ENCODE peak calls at places on chromosomes 4 and X, in seven cellular contexts. X is pancreas, S is tibial nerve, N is cardiac muscle cell, E is neural progenitor cell, K is HCT116, W is breast epithelium. I is an unnamed sample. For H3K4me1, the result is how much of the 10 kb centered on the place peaks cover.

GRCh38 chr4:80225628-80226027 is 28.3 kb downstream of the PRDM8 start:
- DNase-seq in X (no peak), S (no peak), N (no peak), E (no peak), K (no peak), W (no peak), I (no peak)

GRCh38 chr4:151659631-151660030 is 101.2 kb downstream of the GATB start:
- DNase-seq in X (no peak), S (peak), N (no peak), E (no peak), K (no peak), W (no peak), I (no peak)

GRCh38 chrX:22800360-22800759 is 199.4 kb upstream of the DDX53 start:
- DNase-seq in X (no peak), S (peak), N (peak), E (no peak), K (no peak), W (no peak), I (peak)

GRCh38 chrX:53440631-53441517 is 6.7 kb upstream of the HSD17B10 start:
- DNase-seq in X (peak), S (peak), N (peak), E (peak), K (no peak), W (peak), I (peak)

GRCh38 chr4:41579043-41579442 is 41.1 kb downstream of the LIMCH1 start:
- DNase-seq in X (no peak), S (no peak), N (no peak), E (no peak), K (no peak), W (no peak), I (no peak)

GRCh38 chrX:53018627-53019026 is 30.0 kb upstream of the GPR173 start:
- DNase-seq in X (no peak), S (no peak), N (no peak), E (peak), K (no peak), W (no peak), I (no peak)

GRCh38 chr4:476501-476900 is 22.5 kb downstream of the ZNF721 start:
- DNase-seq in X (no peak), S (no peak), N (peak), E (no peak), K (no peak), W (no peak), I (no peak)

GRCh38 chrX:107691024-107691448 is 62.7 kb downstream of the PRPS1 start:
- DNase-seq in X (no peak), S (no peak), N (no peak), E (no peak), K (no peak), W (peak), I (no peak)

GRCh38 chr4:113958766-113959540 is 20.5 kb downstream of the ARSJ start:
- DNase-seq in X (no peak), S (no peak), N (peak), E (no peak), K (peak), W (no peak), I (peak)
- H3K4me1 ChIP-seq in X (under half), S (under half), N (under half), E (under half), K (under half), W (under half), I (under half)

DNA sequence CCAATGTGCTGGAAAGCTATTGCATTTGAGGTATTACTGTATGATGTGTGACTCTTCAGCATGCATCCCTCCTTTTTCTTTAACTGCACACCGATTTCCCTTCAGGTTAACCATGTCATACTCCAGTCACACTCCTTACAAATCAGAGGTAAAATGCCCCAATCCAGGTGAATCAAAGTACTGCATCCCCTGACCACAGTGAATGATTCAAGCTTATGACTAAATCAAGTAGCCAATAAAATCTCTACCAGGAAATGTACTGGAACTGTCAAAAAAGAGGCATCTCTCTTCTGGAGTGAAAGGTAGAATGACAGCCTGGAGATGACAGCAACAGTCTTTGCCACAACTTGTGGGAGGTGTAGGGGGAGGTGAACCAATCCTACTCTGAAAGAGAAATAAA is 10.4 kb downstream of the ADAMTS3 start:
- DNase-seq in X (no peak), S (no peak), N (no peak), E (no peak), K (no peak), W (no peak), I (no peak)
- H3K4me1 ChIP-seq in X (under half), S (under half), N (under half), E (under half), K (under half), W (under half), I (under half)

DNA sequence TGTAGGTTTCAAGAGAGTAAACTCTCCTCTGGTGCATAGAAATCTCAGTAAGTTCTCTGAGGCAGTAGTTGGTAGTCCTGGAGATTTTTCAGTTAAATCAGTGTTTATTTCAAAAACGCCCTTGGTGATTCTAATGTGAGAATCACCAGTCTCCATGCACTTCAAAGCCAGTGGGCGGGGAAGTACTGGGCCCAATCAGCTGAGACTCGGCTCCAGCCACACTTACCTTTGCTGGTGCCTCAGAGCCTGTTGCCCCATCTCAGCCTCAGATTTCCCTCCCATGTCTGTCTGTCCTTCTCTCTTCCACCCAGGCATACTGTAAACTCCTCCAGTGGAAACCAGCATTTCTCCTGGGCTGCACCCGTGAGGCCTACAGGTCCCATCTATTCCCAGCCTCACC is 7.4 kb upstream of the MGST2 start:
- DNase-seq in X (no peak), S (no peak), N (no peak), E (peak), K (no peak), W (no peak), I (no peak)
- H3K4me1 ChIP-seq in X (under half), S (under half), N (under half), E (under half), K (under half), W (under half), I (under half)

GRCh38 chr4:85928775-85929585 is 430.9 kb downstream of the MAPK10 start:
- DNase-seq in X (peak), S (no peak), N (peak), E (peak), K (no peak), W (no peak), I (peak)
- H3K4me1 ChIP-seq in X (under half), S (under half), N (under half), E (half or more), K (under half), W (under half), I (under half)

GRCh38 chr4:75727073-75727472 is 2.7 kb downstream of the USO1 start:
- DNase-seq in X (no peak), S (no peak), N (no peak), E (no peak), K (no peak), W (no peak), I (no peak)

GRCh38 chr4:75726577-75726976 is 2.2 kb downstream of the USO1 start:
- DNase-seq in X (no peak), S (no peak), N (no peak), E (no peak), K (no peak), W (no peak), I (no peak)

GRCh38 chr4:75733369-75733768 is 9.0 kb downstream of the USO1 start:
- DNase-seq in X (no peak), S (no peak), N (no peak), E (no peak), K (no peak), W (no peak), I (no peak)

GRCh38 chr4:75724867-75725724 is 719 bp downstream of the USO1 start:
- DNase-seq in X (peak), S (peak), N (peak), E (peak), K (peak), W (peak), I (peak)

GRCh38 chr4:75729836-75730235 is 5.5 kb downstream of the USO1 start:
- DNase-seq in X (no peak), S (no peak), N (no peak), E (no peak), K (no peak), W (no peak), I (no peak)
- H3K4me1 ChIP-seq in X (under half), S (under half), N (under half), E (under half), K (under half), W (under half), I (under half)

DNA sequence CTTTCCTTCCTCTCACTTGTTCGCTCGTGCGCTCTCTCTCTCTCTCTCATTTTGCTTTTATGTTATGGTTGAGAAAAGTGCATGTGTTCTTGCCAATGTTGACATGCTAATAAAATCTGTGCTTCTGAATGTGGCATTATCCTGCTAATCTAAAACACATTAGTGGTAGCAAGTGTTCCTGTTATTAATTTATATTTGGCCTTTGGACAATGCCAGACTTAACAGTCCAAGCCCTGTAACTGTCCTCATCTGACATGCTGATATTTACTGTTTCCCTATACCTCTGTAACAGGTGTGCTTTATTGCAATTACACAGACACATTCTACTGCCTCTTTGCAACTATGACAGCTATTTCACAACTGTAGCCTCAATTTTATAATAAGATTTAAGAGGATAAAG is 2.7 kb downstream of the PPARGC1A start:
- DNase-seq in X (no peak), S (no peak), N (no peak), E (no peak), K (no peak), W (no peak), I (no peak)
- H3K4me1 ChIP-seq in X (under half), S (under half), N (under half), E (under half), K (under half), W (under half), I (under half)

DNA sequence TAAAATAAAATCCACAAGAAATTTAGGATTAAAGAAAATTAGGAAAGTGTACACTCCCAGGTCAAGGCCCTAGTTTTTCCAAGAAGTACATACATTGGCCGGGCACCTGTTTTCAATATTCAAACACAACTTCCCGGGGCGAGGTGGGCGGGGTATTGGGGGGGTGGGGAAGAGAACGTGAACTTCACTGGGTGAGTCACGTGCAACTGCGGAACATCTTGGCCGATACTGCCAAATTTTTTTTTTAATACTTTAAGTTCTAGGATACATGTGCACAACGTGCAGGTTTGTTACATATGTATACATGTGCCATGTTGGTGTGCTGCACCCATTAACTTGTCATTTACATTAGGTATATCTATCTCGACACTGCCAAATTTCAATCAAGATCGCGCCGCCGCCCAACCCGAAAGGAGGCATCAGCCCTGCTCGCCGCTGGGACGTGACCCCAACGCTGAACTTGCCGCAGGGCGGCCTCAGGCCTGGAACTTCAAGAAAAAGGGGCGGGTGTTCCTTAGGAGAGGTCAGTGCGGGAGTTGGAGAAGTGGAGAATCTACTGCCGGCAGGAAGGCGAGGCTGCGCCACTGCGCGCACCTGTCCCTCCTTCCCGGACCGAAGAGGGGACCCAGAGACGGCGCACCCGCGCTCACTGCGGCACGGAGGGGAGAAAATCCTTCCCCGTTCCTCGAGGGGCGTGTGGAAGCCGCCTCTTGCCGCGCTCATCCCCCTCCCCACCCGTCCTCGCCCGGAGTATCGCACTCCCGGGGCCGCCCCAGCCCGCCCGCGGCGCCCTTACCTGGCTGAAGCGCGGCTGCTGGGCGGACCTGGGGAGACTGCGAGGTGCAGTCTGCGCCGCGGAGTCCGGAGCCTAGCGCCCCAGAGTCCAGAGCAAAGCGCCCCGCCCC is at the start of gene TEC:
- DNase-seq in X (peak), S (peak), N (no peak), E (peak), K (peak), W (peak), I (peak)
- H3K4me1 ChIP-seq in X (under half), S (under half), N (under half), E (under half), K (under half), W (under half), I (under half)

I was measured in SJCRH30.